ENCODE peak calls at places on chromosomes 2 and 18, in six cellular contexts. G is neuronal stem cell, E is midbrain, U is globus pallidus, W is AML-193, B is small intestine. V is an unnamed sample.
A peak's percentile ranks its signal among the peaks of the same experiment; 100 is the strongest.

GRCh38 chr18:67217551-67218166 is 298.9 kb downstream of the DSEL start:
- DNase-seq in E (peak; percentile 72), G (peak; percentile 59), W (peak; percentile 33), U (peak; percentile 60), B (peak; percentile 48), V (peak; percentile 64)

GRCh38 chr2:156561326-156561725 is 125.1 kb downstream of the GPD2 start:
- DNase-seq in G (no peak), B (peak; percentile 65), E (no peak), W (no peak), U (no peak), V (no peak)

GRCh38 chr2:108189316-108189715 is 50.5 kb upstream of the SULT1C3 start:
- DNase-seq in G (no peak), E (no peak), B (no peak), W (no peak), U (no peak), V (no peak)

GRCh38 chr2:123993728-123994323 is 31.3 kb upstream of the CNTNAP5 start:
- DNase-seq in B (peak; percentile 36), E (peak; percentile 35), W (no peak), G (peak; percentile 23), U (peak; percentile 28), V (no peak)

GRCh38 chr2:161136696-161137324 is 23.4 kb upstream of the TANK start:
- DNase-seq in B (peak; percentile 41), E (no peak), U (peak; percentile 53), G (no peak), W (peak; percentile 89), V (no peak)

GRCh38 chr2:73101626-73102256 is 11.0 kb downstream of the RAB11FIP5 start:
- DNase-seq in W (no peak), U (no peak), B (no peak), G (no peak), E (no peak), V (no peak)

GRCh38 chr18:40414155-40414754 is 1540.8 kb upstream of the PIK3C3 start:
- DNase-seq in G (no peak), E (no peak), W (no peak), U (no peak), B (no peak), V (no peak)

GRCh38 chr2:134685967-134686366 is 32.8 kb downstream of the TMEM163 start:
- DNase-seq in U (no peak), G (no peak), W (no peak), E (no peak), B (no peak), V (no peak)

GRCh38 chr2:71950256-71951066 is 197.2 kb downstream of the CYP26B1 start:
- DNase-seq in W (peak; percentile 65), B (no peak), E (no peak), U (no peak), G (no peak), V (no peak)

GRCh38 chr2:12709207-12709522 is 7.6 kb upstream of the TRIB2 start:
- DNase-seq in B (peak; percentile 58), W (no peak), E (no peak), U (no peak), G (no peak), V (no peak)

GRCh38 chr2:621303-622099 is 55.7 kb downstream of the TMEM18 start:
- DNase-seq in G (no peak), W (no peak), E (no peak), U (no peak), B (no peak), V (no peak)

GRCh38 chr2:208253518-208254117 is 1.3 kb downstream of the IDH1 start:
- DNase-seq in B (no peak), W (no peak), G (no peak), E (no peak), U (no peak), V (no peak)

GRCh38 chr2:15727396-15728246 is 136.0 kb downstream of the DDX1 start:
- DNase-seq in U (no peak), G (no peak), E (no peak), W (no peak), B (no peak), V (no peak)

GRCh38 chr2:200288670-200289429 is 17.6 kb upstream of the SPATS2L start:
- DNase-seq in G (no peak), E (no peak), W (no peak), B (no peak), U (no peak), V (no peak)

GRCh38 chr18:70289351-70290330 is 796 bp downstream of the SOCS6 start:
- DNase-seq in W (no peak), E (peak; percentile 12), B (peak; percentile 48), G (peak; percentile 36), U (no peak), V (no peak)

GRCh38 chr2:34030273-34030672 is 431.2 kb upstream of the FAM98A start:
- DNase-seq in G (no peak), E (no peak), W (no peak), U (no peak), B (no peak), V (no peak)

GRCh38 chr2:124607679-124608078 is 582.6 kb downstream of the CNTNAP5 start:
- DNase-seq in G (no peak), U (no peak), W (no peak), E (no peak), B (no peak), V (no peak)

GRCh38 chr2:45891719-45892118 is 240.2 kb downstream of the PRKCE start:
- DNase-seq in U (no peak), E (no peak), G (no peak), B (peak; percentile 13), W (no peak), V (no peak)

GRCh38 chr2:43262239-43262638 is 35.8 kb upstream of the ZFP36L2 start:
- DNase-seq in U (no peak), E (no peak), B (no peak), G (no peak), W (no peak), V (no peak)

GRCh38 chr2:225282858-225283693 is 116.4 kb upstream of the NYAP2 start:
- DNase-seq in E (peak; percentile 4), G (peak; percentile 8), U (peak; percentile 7), W (peak; percentile 26), B (peak; percentile 43), V (peak; percentile 3)

GRCh38 chr2:234981197-234982095 is 29.6 kb downstream of the SH3BP4 start:
- DNase-seq in G (peak; percentile 54), W (no peak), B (peak; percentile 68), U (no peak), E (no peak), V (no peak)

GRCh38 chr2:23563151-23563550 is 178.2 kb downstream of the KLHL29 start:
- DNase-seq in G (no peak), E (no peak), W (no peak), B (no peak), U (no peak), V (no peak)

GRCh38 chr18:11801573-11801972 is 49.6 kb upstream of the CHMP1B start:
- DNase-seq in U (no peak), B (no peak), W (no peak), E (no peak), G (no peak), V (no peak)

GRCh38 chr2:207223051-207223450 is 57.3 kb upstream of the KLF7 start:
- DNase-seq in B (no peak), E (no peak), W (no peak), U (no peak), G (no peak), V (no peak)

GRCh38 chr2:162074937-162075688 is 1.1 kb upstream of the DPP4 start:
- DNase-seq in U (no peak), W (no peak), E (no peak), G (no peak), B (no peak), V (no peak)

GRCh38 chr2:140893685-140894084 is 1237.1 kb downstream of the LRP1B start:
- DNase-seq in E (no peak), G (no peak), B (no peak), W (no peak), U (no peak), V (no peak)

GRCh38 chr2:191806396-191806795 is 40.5 kb downstream of the CAVIN2 start:
- DNase-seq in B (no peak), G (no peak), W (no peak), U (no peak), E (no peak), V (no peak)

GRCh38 chr2:191030521-191031154 is 16.7 kb upstream of the STAT1 start:
- DNase-seq in W (peak; percentile 55), U (peak; percentile 43), G (peak; percentile 30), B (peak; percentile 54), E (peak; percentile 32), V (no peak)

V was measured in putamen.